ENCODE peak calls at places on chromosomes 4 and X, in seven cellular contexts. E is cardiac fibroblast, J is WERI-Rb-1, D is body of pancreas, O is pancreas, Z is GM06990, W is choroid plexus epithelial cell. T is an unnamed sample.

GRCh38 chr4:31037714-31038113 is 317.5 kb downstream of the PCDH7 start:
- DNase-seq in W (no peak), O (no peak), Z (no peak), E (no peak), D (no peak), J (no peak), T (no peak)

GRCh38 chr4:47668810-47669408 is 169.0 kb downstream of the CORIN start:
- DNase-seq in W (peak; percentile 82), Z (peak; percentile 12), J (peak; percentile 16), O (peak; percentile 7), D (peak; percentile 28), E (peak; percentile 61), T (no peak)

GRCh38 chr4:145820407-145820806 is 118.2 kb downstream of the ZNF827 start:
- DNase-seq in D (no peak), Z (no peak), W (no peak), O (no peak), J (no peak), E (no peak), T (no peak)

GRCh38 chrX:10579753-10580060 is 40.7 kb downstream of the MID1 start:
- DNase-seq in Z (no peak), D (no peak), J (no peak), O (no peak), W (peak; percentile 57), E (no peak), T (no peak)

GRCh38 chr4:70936200-70936787 is 34.1 kb downstream of the MOB1B start:
- DNase-seq in W (peak; percentile 68), D (no peak), J (no peak), Z (no peak), E (no peak), O (no peak), T (no peak)

GRCh38 chr4:112058433-112058832 is 86.8 kb upstream of the FAM241A start:
- DNase-seq in O (no peak), D (no peak), Z (no peak), J (no peak), E (no peak), W (peak; percentile 50), T (no peak)

GRCh38 chrX:1584237-1585011 is 7.0 kb upstream of the AKAP17A start:
- DNase-seq in J (no peak), Z (no peak), O (no peak), D (no peak), W (no peak), E (no peak), T (no peak)

GRCh38 chrX:106247162-106247561 is 79.1 kb downstream of the PWWP3B start:
- DNase-seq in O (no peak), D (no peak), W (peak; percentile 57), J (no peak), E (peak; percentile 22), Z (no peak), T (no peak)

GRCh38 chrX:20265726-20266681 is 705 bp downstream of the RPS6KA3 start:
- DNase-seq in Z (peak; percentile 50), O (peak; percentile 21), W (peak; percentile 34), J (peak; percentile 24), D (peak; percentile 41), E (no peak), T (peak; percentile 30)

GRCh38 chr4:106062452-106062875 is 167.2 kb downstream of the NPNT start:
- DNase-seq in D (no peak), J (no peak), O (no peak), E (peak; percentile 78), W (peak; percentile 94), Z (no peak), T (no peak)

GRCh38 chrX:53438174-53438831 is 4.1 kb upstream of the HSD17B10 start:
- DNase-seq in E (no peak), Z (no peak), J (no peak), D (no peak), W (no peak), O (no peak), T (no peak)

GRCh38 chrX:53437211-53437610 is 3.0 kb upstream of the HSD17B10 start:
- DNase-seq in J (no peak), E (no peak), W (no peak), O (no peak), Z (no peak), D (no peak), T (no peak)

GRCh38 chrX:53438832-53439230 is 4.7 kb upstream of the HSD17B10 start:
- DNase-seq in E (no peak), D (no peak), J (no peak), Z (no peak), O (no peak), W (no peak), T (no peak)

GRCh38 chrX:53433651-53434639 is at the start of gene HSD17B10:
- DNase-seq in O (peak; percentile 85), E (peak; percentile 85), J (peak; percentile 94), W (peak; percentile 80), D (peak; percentile 92), Z (peak; percentile 90), T (peak; percentile 90)

DNA sequence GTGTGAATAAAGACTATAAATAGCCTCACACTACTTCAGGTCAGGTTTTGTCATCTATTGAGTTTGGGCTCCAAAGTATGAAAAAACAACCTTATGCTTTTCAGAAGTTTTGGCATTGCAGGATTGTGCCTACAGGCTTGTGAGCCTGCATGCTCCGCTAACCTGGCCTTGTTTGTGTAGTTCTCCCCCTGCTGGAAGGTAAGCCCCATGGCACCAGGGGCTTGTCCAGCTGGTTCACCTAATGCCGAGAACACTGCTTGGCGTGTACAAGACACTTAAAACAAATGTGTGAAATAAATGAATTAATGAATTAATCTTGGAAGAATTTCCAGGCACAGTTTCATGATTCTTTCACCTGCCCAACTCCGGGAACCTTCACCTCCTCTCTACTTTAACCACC is 1.8 kb upstream of the HSD17B10 start:
- DNase-seq in O (peak; percentile 45), J (peak; percentile 75), W (peak; percentile 80), Z (no peak), D (peak; percentile 72), E (peak; percentile 76), T (peak; percentile 54)
- TF ChIP-seq CTCF in O (peak; percentile 87), J (peak; percentile 89), W (peak; percentile 84), Z (peak; percentile 97), D (peak; percentile 65), E (peak; percentile 82), T (peak; percentile 70)

DNA sequence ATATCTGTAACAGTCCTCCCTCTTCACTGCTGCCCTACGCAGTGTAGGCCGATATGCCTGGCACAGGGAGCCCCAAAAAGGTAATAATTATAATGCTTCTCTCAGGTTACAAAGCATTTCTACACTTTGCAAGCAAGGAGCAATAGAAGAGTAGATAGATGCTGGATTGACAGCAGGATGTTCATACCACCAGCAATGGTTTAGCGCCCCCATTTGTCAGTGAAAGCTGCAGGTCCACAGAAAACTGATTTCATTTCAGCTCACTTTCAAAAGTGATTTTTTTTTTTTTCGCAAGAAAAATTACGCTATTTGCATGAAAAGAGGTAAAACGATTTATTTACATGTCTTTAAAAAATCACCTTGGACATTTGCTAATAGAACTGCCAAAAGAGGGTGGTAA is 34.5 kb downstream of the HPF1 start:
- DNase-seq in W (peak; percentile 53), J (peak; percentile 25), E (peak; percentile 33), Z (no peak), O (no peak), D (no peak), T (no peak)
- TF ChIP-seq CTCF in W (peak; percentile 48), J (peak; percentile 30), E (no peak), Z (no peak), O (no peak), D (no peak), T (no peak)

DNA sequence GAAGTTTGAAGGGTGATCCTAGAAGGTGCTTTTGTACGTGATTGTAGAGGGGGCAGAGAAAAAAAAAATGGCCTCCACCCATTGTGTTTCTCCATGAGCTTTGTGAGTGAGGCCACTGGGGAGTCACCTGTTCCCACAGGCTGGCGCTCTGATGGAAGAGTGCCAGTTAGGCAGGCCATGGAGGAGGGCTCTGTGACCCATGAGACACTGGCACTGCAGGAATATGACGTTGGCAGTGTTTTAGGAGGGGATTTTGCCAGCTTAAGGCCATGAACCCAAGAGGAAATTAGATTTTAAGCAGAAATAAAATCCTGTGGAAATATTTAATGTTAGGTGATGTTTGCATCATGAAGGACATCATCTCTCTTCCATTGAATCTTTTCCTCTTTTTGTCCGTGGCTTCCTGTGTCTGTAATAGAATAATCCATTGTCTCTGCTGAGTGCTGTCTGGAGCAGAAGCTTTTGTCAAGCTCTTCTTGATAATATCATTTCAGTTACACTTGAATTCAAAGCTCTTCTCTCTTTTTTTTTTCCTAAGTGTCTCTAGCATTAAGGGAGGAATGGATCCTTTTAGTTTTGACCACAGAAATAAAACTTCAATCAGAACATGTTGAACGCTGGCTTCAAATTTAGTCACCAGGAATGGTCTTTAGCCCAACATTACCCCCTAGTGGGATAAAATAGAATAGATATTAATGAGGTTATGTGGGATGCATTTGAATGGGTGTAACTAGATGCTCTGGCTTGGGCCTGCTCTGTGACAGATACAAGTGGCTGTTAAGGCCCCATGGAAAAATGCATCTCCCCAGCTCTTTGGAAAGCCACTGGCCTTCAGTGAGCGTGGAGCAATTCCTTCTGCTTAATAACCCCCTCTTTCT is 41.0 kb upstream of the UCP1 start:
- DNase-seq in W (peak; percentile 67), O (no peak), J (no peak), Z (no peak), D (peak; percentile 21), E (peak; percentile 61), T (no peak)
- TF ChIP-seq CTCF in W (peak; percentile 57), O (no peak), J (peak; percentile 39), Z (peak; percentile 49), D (peak; percentile 51), E (peak; percentile 40), T (peak; percentile 76)

GRCh38 chr4:83771113-83771705 is 235.3 kb downstream of the GPAT3 start:
- DNase-seq in D (peak; percentile 36), O (peak; percentile 8), W (peak; percentile 82), Z (no peak), E (peak; percentile 59), J (peak; percentile 59), T (peak; percentile 54)
- TF ChIP-seq CTCF in D (peak; percentile 53), O (peak; percentile 54), W (peak; percentile 96), Z (peak; percentile 67), E (peak; percentile 84), J (peak; percentile 79), T (peak; percentile 42)

GRCh38 chr4:99457270-99457669 is 22.1 kb upstream of the ADH7 start:
- DNase-seq in D (no peak), W (peak; percentile 10), O (no peak), E (peak; percentile 36), Z (no peak), J (peak; percentile 55), T (no peak)
- TF ChIP-seq CTCF in D (no peak), W (peak; percentile 26), O (no peak), E (peak; percentile 26), Z (no peak), J (peak; percentile 54), T (no peak)

GRCh38 chr4:2536193-2537010 is at the start of gene FAM193A:
- DNase-seq in D (peak; percentile 99), W (peak; percentile 100), E (peak; percentile 100), O (peak; percentile 100), Z (peak; percentile 100), J (peak; percentile 100), T (peak; percentile 99)

GRCh38 chr4:2535386-2536192 is 858 bp upstream of the FAM193A start:
- DNase-seq in Z (peak; percentile 79), W (peak; percentile 37), J (peak; percentile 68), E (peak; percentile 38), O (peak; percentile 28), D (peak; percentile 35), T (peak; percentile 86)

GRCh38 chr4:2537011-2537830 is 774 bp downstream of the FAM193A start:
- DNase-seq in D (peak; percentile 51), W (peak; percentile 41), E (peak; percentile 39), J (peak; percentile 54), O (peak; percentile 34), Z (peak; percentile 79), T (peak; percentile 70)

GRCh38 chr4:2534904-2535385 is 1.5 kb upstream of the FAM193A start:
- DNase-seq in J (no peak), O (no peak), Z (no peak), W (no peak), E (no peak), D (no peak), T (no peak)
- TF ChIP-seq CTCF in J (no peak), O (no peak), Z (no peak), W (no peak), E (no peak), D (no peak), T (no peak)

GRCh38 chr4:130648570-130648969 is 1552.6 kb downstream of the C4orf33 start:
- DNase-seq in Z (no peak), O (no peak), W (no peak), D (no peak), E (no peak), J (no peak), T (no peak)
- TF ChIP-seq CTCF in Z (no peak), O (no peak), W (no peak), D (no peak), E (no peak), J (no peak), T (no peak)